ENCODE peak calls at places on chromosomes 4 and X, in four cellular contexts. One of them, this sample, is unnamed.

GRCh38 chr4:40621592-40622512 is 7.8 kb downstream of the RBM47 start:
- DNase-seq in psoas muscle: peak
- DNase-seq in stimulated activated CD8-positive, alpha-beta memory T cell treated with anti-CD3 and anti-CD28 coated beads, Interleukin-2, amount 100 ng/mL, for 48 hours: no peak
- DNase-seq in activated T-cell treated with anti-CD3 and anti-CD28 coated beads, Interleukin-2, amount 50 U/mL, for 72 hours: peak
- DNase-seq in this sample: peak

GRCh38 chr4:69999420-69999819 is 3.7 kb downstream of the STATH start:
- DNase-seq in psoas muscle: no peak
- DNase-seq in stimulated activated CD8-positive, alpha-beta memory T cell treated with anti-CD3 and anti-CD28 coated beads, Interleukin-2, amount 100 ng/mL, for 48 hours: no peak
- DNase-seq in activated T-cell treated with anti-CD3 and anti-CD28 coated beads, Interleukin-2, amount 50 U/mL, for 72 hours: no peak
- DNase-seq in this sample: no peak

GRCh38 chr4:183960021-183960420 is 54.9 kb downstream of the STOX2 start:
- DNase-seq in psoas muscle: peak
- DNase-seq in activated T-cell treated with anti-CD3 and anti-CD28 coated beads, Interleukin-2, amount 50 U/mL, for 72 hours: no peak
- DNase-seq in stimulated activated CD8-positive, alpha-beta memory T cell treated with anti-CD3 and anti-CD28 coated beads, Interleukin-2, amount 100 ng/mL, for 48 hours: no peak
- DNase-seq in this sample: no peak

GRCh38 chr4:8293131-8293975 is 23.8 kb downstream of the HTRA3 start:
- DNase-seq in stimulated activated CD8-positive, alpha-beta memory T cell treated with anti-CD3 and anti-CD28 coated beads, Interleukin-2, amount 100 ng/mL, for 48 hours: no peak
- DNase-seq in activated T-cell treated with anti-CD3 and anti-CD28 coated beads, Interleukin-2, amount 50 U/mL, for 72 hours: no peak
- DNase-seq in psoas muscle: peak
- DNase-seq in this sample: no peak

GRCh38 chr4:80803337-80803736 is 227.2 kb upstream of the BMP3 start:
- DNase-seq in stimulated activated CD8-positive, alpha-beta memory T cell treated with anti-CD3 and anti-CD28 coated beads, Interleukin-2, amount 100 ng/mL, for 48 hours: no peak
- DNase-seq in psoas muscle: no peak
- DNase-seq in activated T-cell treated with anti-CD3 and anti-CD28 coated beads, Interleukin-2, amount 50 U/mL, for 72 hours: no peak
- DNase-seq in this sample: no peak

GRCh38 chrX:12113321-12113720 is 25.0 kb upstream of the FRMPD4 start:
- DNase-seq in activated T-cell treated with anti-CD3 and anti-CD28 coated beads, Interleukin-2, amount 50 U/mL, for 72 hours: no peak
- DNase-seq in stimulated activated CD8-positive, alpha-beta memory T cell treated with anti-CD3 and anti-CD28 coated beads, Interleukin-2, amount 100 ng/mL, for 48 hours: no peak
- DNase-seq in psoas muscle: no peak
- DNase-seq in this sample: no peak

GRCh38 chr4:88765729-88766128 is 68.1 kb upstream of the NAP1L5 start:
- DNase-seq in activated T-cell treated with anti-CD3 and anti-CD28 coated beads, Interleukin-2, amount 50 U/mL, for 72 hours: no peak
- DNase-seq in stimulated activated CD8-positive, alpha-beta memory T cell treated with anti-CD3 and anti-CD28 coated beads, Interleukin-2, amount 100 ng/mL, for 48 hours: no peak
- DNase-seq in psoas muscle: peak
- DNase-seq in this sample: no peak

GRCh38 chr4:40564004-40564403 is 65.7 kb downstream of the RBM47 start:
- DNase-seq in activated T-cell treated with anti-CD3 and anti-CD28 coated beads, Interleukin-2, amount 50 U/mL, for 72 hours: no peak
- DNase-seq in stimulated activated CD8-positive, alpha-beta memory T cell treated with anti-CD3 and anti-CD28 coated beads, Interleukin-2, amount 100 ng/mL, for 48 hours: no peak
- DNase-seq in psoas muscle: no peak
- DNase-seq in this sample: no peak

GRCh38 chr4:184250795-184251679 is 33.4 kb upstream of the ENPP6 start:
- DNase-seq in activated T-cell treated with anti-CD3 and anti-CD28 coated beads, Interleukin-2, amount 50 U/mL, for 72 hours: peak
- DNase-seq in psoas muscle: no peak
- DNase-seq in stimulated activated CD8-positive, alpha-beta memory T cell treated with anti-CD3 and anti-CD28 coated beads, Interleukin-2, amount 100 ng/mL, for 48 hours: no peak
- DNase-seq in this sample: peak

GRCh38 chr4:20512053-20512810 is 188.0 kb upstream of the PACRGL start:
- DNase-seq in psoas muscle: no peak
- DNase-seq in activated T-cell treated with anti-CD3 and anti-CD28 coated beads, Interleukin-2, amount 50 U/mL, for 72 hours: no peak
- DNase-seq in stimulated activated CD8-positive, alpha-beta memory T cell treated with anti-CD3 and anti-CD28 coated beads, Interleukin-2, amount 100 ng/mL, for 48 hours: no peak
- DNase-seq in this sample: no peak